ENCODE peak calls at places on chromosome 6, in five cellular contexts. L is IMR-90, G is H1, K is GM12878, Y is HepG2. W is an unnamed sample.

GRCh38 chr6:157760137-157760536 is 62.9 kb upstream of the SNX9 start:
- DNase-seq in L (no peak), G (no peak), K (no peak), Y (no peak), W (no peak)

GRCh38 chr6:133179483-133179882 is 61.7 kb upstream of the EYA4 start:
- DNase-seq in L (no peak), G (no peak), K (no peak), Y (no peak), W (no peak)

GRCh38 chr6:50278663-50279062 is 228.9 kb upstream of the DEFB112 start:
- DNase-seq in L (no peak), G (no peak), K (no peak), Y (no peak), W (no peak)

GRCh38 chr6:167090171-167090570 is 32.7 kb upstream of the CCR6 start:
- DNase-seq in L (no peak), G (no peak), K (no peak), Y (no peak), W (no peak)

GRCh38 chr6:41064841-41065240 is 7.3 kb downstream of the OARD1 start:
- DNase-seq in L (no peak), G (no peak), K (no peak), Y (peak; percentile 37), W (no peak)

GRCh38 chr6:116580198-116580597 is 8.9 kb downstream of the RWDD1 start:
- DNase-seq in L (peak; percentile 74), G (no peak), K (no peak), Y (no peak), W (no peak)

GRCh38 chr6:115362234-115362633 is 698.5 kb downstream of the FRK start:
- DNase-seq in L (no peak), G (no peak), K (no peak), Y (no peak), W (no peak)

GRCh38 chr6:11665636-11666335 is 112.8 kb downstream of the ADTRP start:
- DNase-seq in L (no peak), G (no peak), K (no peak), Y (no peak), W (no peak)

GRCh38 chr6:34096193-34096592 is 49.7 kb downstream of the GRM4 start:
- DNase-seq in L (no peak), G (no peak), K (no peak), Y (no peak), W (no peak)

GRCh38 chr6:37663016-37663810 is 34.5 kb downstream of the MDGA1 start:
- DNase-seq in L (peak; percentile 86), G (no peak), K (no peak), Y (no peak), W (no peak)

GRCh38 chr6:40874495-40874894 is 164.5 kb downstream of the UNC5CL start:
- DNase-seq in L (no peak), G (peak; percentile 58), K (no peak), Y (no peak), W (no peak)

GRCh38 chr6:53943410-53943809 is 148.6 kb downstream of the LRRC1 start:
- DNase-seq in L (no peak), G (no peak), K (no peak), Y (no peak), W (no peak)

GRCh38 chr6:113949499-113949898 is 21.4 kb downstream of the HDAC2 start:
- DNase-seq in L (no peak), G (no peak), K (no peak), Y (no peak), W (no peak)

DNA sequence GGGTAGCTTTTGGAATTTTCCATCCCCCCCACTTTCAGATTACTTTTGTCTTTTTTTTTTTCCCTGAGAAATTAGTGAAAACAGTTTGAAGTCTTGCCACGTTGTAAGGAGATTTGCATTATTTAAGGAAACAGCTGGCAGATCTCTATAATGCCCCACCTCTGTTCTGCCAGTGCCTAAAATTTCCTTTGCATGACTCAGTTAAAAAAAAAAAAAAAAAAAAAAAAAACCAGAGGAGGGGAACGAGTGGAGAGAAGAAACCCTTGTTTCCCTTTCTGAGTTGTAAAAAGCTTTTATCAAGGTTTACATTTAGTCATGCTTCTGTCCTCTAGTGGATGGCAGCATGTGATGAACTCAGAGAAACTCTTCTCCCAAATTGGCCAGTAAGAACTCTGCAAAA is 33.5 kb downstream of the CARMIL1 start:
- DNase-seq in L (peak; percentile 59), G (no peak), K (no peak), Y (no peak), W (no peak)
- TF ChIP-seq RFX5 in L (no peak), G (no peak), K (no peak), Y (no peak), W (no peak)

GRCh38 chr6:28154357-28154756 is 12.7 kb downstream of the ZKSCAN8 start:
- DNase-seq in L (no peak), G (no peak), K (no peak), Y (no peak), W (no peak)

GRCh38 chr6:28158318-28158717 is 16.6 kb downstream of the ZKSCAN8 start:
- DNase-seq in L (no peak), G (no peak), K (no peak), Y (no peak), W (no peak)

GRCh38 chr6:28153546-28153945 is 11.9 kb downstream of the ZKSCAN8 start:
- DNase-seq in L (no peak), G (no peak), K (no peak), Y (no peak), W (no peak)

GRCh38 chr6:28152531-28152930 is 10.8 kb downstream of the ZKSCAN8 start:
- DNase-seq in L (no peak), G (no peak), K (no peak), Y (no peak), W (no peak)
- H3K36me3 ChIP-seq in L (peaks cover 49% of the 10 kb centered on the region), G (peaks cover 83% of the 10 kb centered on the region), K (peaks cover 9% of the 10 kb centered on the region), Y (peaks cover 46% of the 10 kb centered on the region), W (peaks cover 94% of the 10 kb centered on the region)

GRCh38 chr6:43807228-43808061 is 37.4 kb downstream of the VEGFA start:
- DNase-seq in L (peak; percentile 71), G (no peak), K (no peak), Y (peak; percentile 60), W (peak; percentile 68)

GRCh38 chr6:43805695-43806040 is 35.7 kb downstream of the VEGFA start:
- DNase-seq in L (no peak), G (no peak), K (no peak), Y (peak; percentile 48), W (no peak)

GRCh38 chr6:43806758-43807227 is 36.8 kb downstream of the VEGFA start:
- DNase-seq in L (no peak), G (no peak), K (no peak), Y (no peak), W (no peak)

GRCh38 chr6:43804550-43805223 is 34.7 kb downstream of the VEGFA start:
- DNase-seq in L (no peak), G (no peak), K (no peak), Y (peak; percentile 85), W (no peak)

DNA sequence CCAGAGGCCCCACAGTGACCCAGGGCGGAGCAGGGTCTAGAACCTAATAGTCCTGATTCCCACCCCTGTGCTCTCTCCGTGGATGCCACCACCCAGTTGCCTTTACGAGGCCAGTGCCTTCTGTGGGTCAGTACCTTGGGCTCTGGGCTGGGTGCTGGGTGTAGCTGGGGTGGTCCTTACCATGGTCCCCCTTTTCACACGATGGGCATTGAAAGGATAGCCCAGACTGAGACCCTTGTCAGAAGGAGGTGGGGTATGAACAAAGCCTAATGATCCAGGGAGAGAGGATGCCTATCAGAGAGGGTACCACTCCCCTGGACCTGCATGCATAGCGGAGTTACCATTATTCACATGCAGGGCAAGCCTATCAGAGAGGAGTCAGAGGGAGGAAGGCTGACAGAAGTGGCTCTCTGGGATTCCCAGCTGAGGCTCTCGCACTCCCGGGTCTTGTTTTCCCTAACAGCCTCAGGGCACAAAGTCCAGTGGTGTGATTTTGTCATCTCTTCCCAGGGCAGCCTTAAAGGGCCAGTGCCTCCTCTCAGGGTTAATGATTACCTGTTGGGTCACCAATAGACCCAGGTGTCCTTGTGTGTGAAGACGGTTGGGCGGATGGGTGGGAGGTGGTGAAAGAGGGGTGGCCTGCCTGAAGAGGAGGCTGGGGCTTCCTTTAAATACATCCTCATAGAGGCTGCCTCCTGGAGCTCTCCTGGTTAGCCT is 36.2 kb downstream of the VEGFA start:
- DNase-seq in L (no peak), G (no peak), K (no peak), Y (peak; percentile 98), W (no peak)
- TF ChIP-seq RFX5 in L (no peak), G (no peak), K (no peak), Y (no peak), W (no peak)

GRCh38 chr6:7243188-7243942 is 69.6 kb downstream of the SSR1 start:
- DNase-seq in L (peak; percentile 64), G (peak; percentile 57), K (no peak), Y (peak; percentile 70), W (peak; percentile 85)
- H3K36me3 ChIP-seq in L (peaks cover 35% of the 10 kb centered on the region), G (peaks cover 3% of the 10 kb centered on the region), K (peaks cover 34% of the 10 kb centered on the region), Y (peaks cover 36% of the 10 kb centered on the region), W (no peaks in the 10 kb centered on the region)

DNA sequence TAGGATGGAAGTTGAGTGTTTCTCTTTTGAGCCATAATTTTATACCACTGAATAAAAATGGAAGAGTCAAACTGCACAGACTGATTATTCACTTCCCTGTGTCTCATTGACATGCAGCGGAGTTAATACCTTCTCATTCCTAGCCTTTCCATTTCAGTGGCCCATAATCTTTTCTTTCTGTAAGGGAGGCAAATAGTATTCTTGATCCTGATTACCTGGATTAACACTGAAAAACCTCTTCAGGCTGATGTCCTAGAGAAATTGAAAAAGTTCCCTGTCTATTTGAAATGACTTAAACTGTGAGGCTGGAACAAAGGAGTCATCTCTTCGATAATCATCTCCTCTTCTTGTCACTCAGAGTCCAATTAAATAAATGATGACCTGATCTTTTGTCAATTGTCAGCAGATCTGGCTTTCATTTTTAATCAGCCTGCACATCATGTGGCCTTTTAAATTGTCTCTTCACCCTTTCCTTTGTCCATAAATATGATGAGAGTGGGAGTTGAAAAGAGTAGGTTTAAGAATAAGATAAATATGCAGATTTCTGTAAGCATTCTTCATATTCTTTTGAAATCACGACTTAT is 713.0 kb downstream of the EPM2A start:
- DNase-seq in L (no peak), G (no peak), K (no peak), Y (no peak), W (no peak)
- TF ChIP-seq RFX5 in L (no peak), G (no peak), K (no peak), Y (no peak), W (no peak)

GRCh38 chr6:31065556-31065955 is 46.8 kb downstream of the C6orf15 start:
- DNase-seq in L (peak; percentile 16), G (no peak), K (no peak), Y (no peak), W (no peak)
- H3K36me3 ChIP-seq in L (no peaks in the 10 kb centered on the region), G (no peaks in the 10 kb centered on the region), K (no peaks in the 10 kb centered on the region), Y (no peaks in the 10 kb centered on the region), W (no peaks in the 10 kb centered on the region)

GRCh38 chr6:87139236-87139635 is 16.1 kb upstream of the ZNF292 start:
- DNase-seq in L (peak; percentile 62), G (no peak), K (no peak), Y (peak; percentile 48), W (peak; percentile 42)
- TF ChIP-seq RFX5 in L (no peak), G (no peak), K (no peak), Y (no peak), W (no peak)